ENCODE peak calls at places on chromosome X, in six cellular contexts. One of them, this sample, is unnamed. For H3K4me1 and H3K36me3, the result is how much of the 10 kb centered on the place peaks cover.

GRCh38 chrX:40938418-40938817 is 146.8 kb upstream of the USP9X start:
- DNase-seq in heart right ventricle: no peak
- DNase-seq in mesendoderm: no peak
- DNase-seq in K562: peak
- DNase-seq in tibial nerve: no peak
- DNase-seq in GM23248: peak
- DNase-seq in this sample: no peak

GRCh38 chrX:48896611-48897011 is 957 bp downstream of the TIMM17B start:
- DNase-seq in heart right ventricle: no peak
- DNase-seq in mesendoderm: peak
- DNase-seq in K562: peak
- DNase-seq in tibial nerve: no peak
- DNase-seq in GM23248: peak
- DNase-seq in this sample: peak

GRCh38 chrX:19888419-19888879 is 1.0 kb upstream of the SH3KBP1 start:
- DNase-seq in heart right ventricle: peak
- DNase-seq in mesendoderm: peak
- DNase-seq in K562: peak
- DNase-seq in tibial nerve: no peak
- DNase-seq in GM23248: peak
- DNase-seq in this sample: peak

GRCh38 chrX:12065251-12065650 is 73.0 kb upstream of the FRMPD4 start:
- DNase-seq in heart right ventricle: no peak
- DNase-seq in mesendoderm: peak
- DNase-seq in K562: peak
- DNase-seq in tibial nerve: no peak
- DNase-seq in GM23248: peak
- DNase-seq in this sample: peak

GRCh38 chrX:111410451-111410850 is 1.5 kb downstream of the DCX start:
- DNase-seq in heart right ventricle: no peak
- DNase-seq in mesendoderm: no peak
- DNase-seq in K562: no peak
- DNase-seq in tibial nerve: no peak
- DNase-seq in GM23248: no peak
- DNase-seq in this sample: no peak

GRCh38 chrX:106243376-106243775 is 75.3 kb downstream of the PWWP3B start:
- DNase-seq in heart right ventricle: no peak
- DNase-seq in mesendoderm: no peak
- DNase-seq in K562: no peak
- DNase-seq in tibial nerve: no peak
- DNase-seq in GM23248: no peak
- DNase-seq in this sample: no peak

GRCh38 chrX:143095841-143096240 is 70.1 kb downstream of the SPANXN4 start:
- DNase-seq in heart right ventricle: no peak
- DNase-seq in mesendoderm: no peak
- DNase-seq in K562: no peak
- DNase-seq in tibial nerve: no peak
- DNase-seq in GM23248: no peak
- DNase-seq in this sample: no peak

GRCh38 chrX:154486396-154487207 is at the start of gene UBL4A:
- DNase-seq in heart right ventricle: peak
- DNase-seq in mesendoderm: peak
- DNase-seq in K562: peak
- DNase-seq in tibial nerve: no peak
- DNase-seq in GM23248: peak
- DNase-seq in this sample: peak

GRCh38 chrX:40326186-40326965 is 228.6 kb upstream of the BCOR start:
- DNase-seq in heart right ventricle: no peak
- DNase-seq in mesendoderm: peak
- DNase-seq in K562: no peak
- DNase-seq in tibial nerve: no peak
- DNase-seq in GM23248: peak
- DNase-seq in this sample: no peak

GRCh38 chrX:12080265-12080664 is 58.0 kb upstream of the FRMPD4 start:
- DNase-seq in heart right ventricle: no peak
- DNase-seq in mesendoderm: peak
- DNase-seq in K562: peak
- DNase-seq in tibial nerve: no peak
- DNase-seq in GM23248: peak
- DNase-seq in this sample: peak

GRCh38 chrX:133776072-133776471 is 209.3 kb downstream of the GPC3 start:
- DNase-seq in heart right ventricle: no peak
- DNase-seq in mesendoderm: peak
- DNase-seq in K562: peak
- DNase-seq in tibial nerve: no peak
- DNase-seq in GM23248: no peak
- DNase-seq in this sample: peak

GRCh38 chrX:20063716-20064351 is 52.9 kb downstream of the MAP7D2 start:
- DNase-seq in heart right ventricle: no peak
- DNase-seq in mesendoderm: peak
- DNase-seq in K562: peak
- DNase-seq in tibial nerve: no peak
- DNase-seq in GM23248: peak
- DNase-seq in this sample: no peak

GRCh38 chrX:154481911-154482601 is 3.0 kb upstream of the LAGE3 start:
- DNase-seq in heart right ventricle: no peak
- DNase-seq in mesendoderm: no peak
- DNase-seq in K562: no peak
- DNase-seq in tibial nerve: no peak
- DNase-seq in GM23248: no peak
- DNase-seq in this sample: no peak

GRCh38 chrX:10089378-10089795 is 67.4 kb upstream of the CLCN4 start:
- DNase-seq in heart right ventricle: no peak
- DNase-seq in mesendoderm: no peak
- DNase-seq in K562: no peak
- DNase-seq in tibial nerve: no peak
- DNase-seq in GM23248: no peak
- DNase-seq in this sample: no peak

GRCh38 chrX:21946925-21947641 is 6.6 kb downstream of the SMS start:
- DNase-seq in heart right ventricle: no peak
- DNase-seq in mesendoderm: peak
- DNase-seq in K562: peak
- DNase-seq in tibial nerve: no peak
- DNase-seq in GM23248: peak
- DNase-seq in this sample: peak

GRCh38 chrX:21948897-21949578 is 8.5 kb downstream of the SMS start:
- DNase-seq in heart right ventricle: no peak
- DNase-seq in mesendoderm: no peak
- DNase-seq in K562: no peak
- DNase-seq in tibial nerve: no peak
- DNase-seq in GM23248: no peak
- DNase-seq in this sample: no peak

GRCh38 chrX:21952624-21953023 is 12.1 kb downstream of the SMS start:
- DNase-seq in heart right ventricle: no peak
- DNase-seq in mesendoderm: no peak
- DNase-seq in K562: peak
- DNase-seq in tibial nerve: no peak
- DNase-seq in GM23248: no peak
- DNase-seq in this sample: no peak

GRCh38 chrX:21947671-21948070 is 7.2 kb downstream of the SMS start:
- DNase-seq in heart right ventricle: no peak
- DNase-seq in mesendoderm: no peak
- DNase-seq in K562: no peak
- DNase-seq in tibial nerve: no peak
- DNase-seq in GM23248: no peak
- DNase-seq in this sample: no peak

DNA sequence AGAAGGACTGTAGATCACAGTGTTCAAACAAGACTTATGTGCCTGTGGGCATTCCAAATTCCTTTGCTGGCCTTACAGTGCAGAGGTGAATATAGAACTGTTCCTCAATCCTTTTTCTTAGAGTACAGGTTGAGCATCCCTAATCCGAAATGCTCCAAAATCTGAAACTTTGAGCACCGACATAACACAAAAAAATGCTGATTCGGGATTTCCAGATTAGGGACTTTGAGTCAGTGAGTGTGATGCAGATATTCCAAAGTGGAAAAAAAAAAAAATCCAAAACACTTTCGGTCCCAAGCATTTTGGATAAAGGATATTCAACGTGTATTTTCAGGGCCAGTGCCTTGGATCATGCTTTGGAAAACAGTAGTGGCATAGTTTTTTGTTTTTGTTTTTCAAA is 9.2 kb downstream of the SMS start:
- DNase-seq in heart right ventricle: no peak
- DNase-seq in mesendoderm: no peak
- DNase-seq in K562: no peak
- DNase-seq in tibial nerve: no peak
- DNase-seq in GM23248: no peak
- DNase-seq in this sample: no peak
- H3K4me1 ChIP-seq in heart right ventricle: under half
- H3K4me1 ChIP-seq in mesendoderm: under half
- H3K4me1 ChIP-seq in K562: under half
- H3K4me1 ChIP-seq in tibial nerve: under half
- H3K4me1 ChIP-seq in GM23248: under half
- H3K4me1 ChIP-seq in this sample: under half

DNA sequence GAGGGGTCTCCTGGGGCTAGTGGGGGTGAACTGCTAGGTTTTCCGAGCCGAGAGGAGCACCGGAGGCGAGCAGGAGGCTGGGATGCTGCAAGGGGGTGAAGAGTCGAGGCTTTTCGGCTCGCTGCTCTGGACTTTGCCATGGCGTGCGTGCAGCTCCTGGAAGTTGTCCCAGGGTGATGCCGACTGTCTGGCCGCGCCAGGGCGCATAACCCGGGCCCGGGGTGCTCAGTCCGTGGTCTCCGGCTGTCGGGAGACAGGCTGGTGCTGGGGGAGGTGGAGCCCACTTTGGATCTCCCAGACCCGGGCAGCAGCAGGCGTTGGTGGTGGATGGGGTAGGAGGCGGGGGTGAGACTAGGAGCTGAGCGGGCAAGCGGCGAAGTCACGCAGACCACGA is 777 bp downstream of the GRIA3 start:
- DNase-seq in heart right ventricle: no peak
- DNase-seq in mesendoderm: peak
- DNase-seq in K562: no peak
- DNase-seq in tibial nerve: no peak
- DNase-seq in GM23248: peak
- DNase-seq in this sample: no peak
- H3K4me3 ChIP-seq in heart right ventricle: peak
- H3K4me3 ChIP-seq in mesendoderm: peak
- H3K4me3 ChIP-seq in K562: no peak
- H3K4me3 ChIP-seq in tibial nerve: peak
- H3K4me3 ChIP-seq in GM23248: peak
- H3K4me3 ChIP-seq in this sample: no peak

GRCh38 chrX:7334253-7334935 is 186.4 kb upstream of the PUDP start:
- DNase-seq in heart right ventricle: no peak
- DNase-seq in mesendoderm: no peak
- DNase-seq in K562: no peak
- DNase-seq in tibial nerve: no peak
- DNase-seq in GM23248: peak
- DNase-seq in this sample: no peak
- H3K36me3 ChIP-seq in heart right ventricle: under half
- H3K36me3 ChIP-seq in mesendoderm: under half
- H3K36me3 ChIP-seq in K562: under half
- H3K36me3 ChIP-seq in tibial nerve: under half
- H3K36me3 ChIP-seq in GM23248: under half
- H3K36me3 ChIP-seq in this sample: under half

DNA sequence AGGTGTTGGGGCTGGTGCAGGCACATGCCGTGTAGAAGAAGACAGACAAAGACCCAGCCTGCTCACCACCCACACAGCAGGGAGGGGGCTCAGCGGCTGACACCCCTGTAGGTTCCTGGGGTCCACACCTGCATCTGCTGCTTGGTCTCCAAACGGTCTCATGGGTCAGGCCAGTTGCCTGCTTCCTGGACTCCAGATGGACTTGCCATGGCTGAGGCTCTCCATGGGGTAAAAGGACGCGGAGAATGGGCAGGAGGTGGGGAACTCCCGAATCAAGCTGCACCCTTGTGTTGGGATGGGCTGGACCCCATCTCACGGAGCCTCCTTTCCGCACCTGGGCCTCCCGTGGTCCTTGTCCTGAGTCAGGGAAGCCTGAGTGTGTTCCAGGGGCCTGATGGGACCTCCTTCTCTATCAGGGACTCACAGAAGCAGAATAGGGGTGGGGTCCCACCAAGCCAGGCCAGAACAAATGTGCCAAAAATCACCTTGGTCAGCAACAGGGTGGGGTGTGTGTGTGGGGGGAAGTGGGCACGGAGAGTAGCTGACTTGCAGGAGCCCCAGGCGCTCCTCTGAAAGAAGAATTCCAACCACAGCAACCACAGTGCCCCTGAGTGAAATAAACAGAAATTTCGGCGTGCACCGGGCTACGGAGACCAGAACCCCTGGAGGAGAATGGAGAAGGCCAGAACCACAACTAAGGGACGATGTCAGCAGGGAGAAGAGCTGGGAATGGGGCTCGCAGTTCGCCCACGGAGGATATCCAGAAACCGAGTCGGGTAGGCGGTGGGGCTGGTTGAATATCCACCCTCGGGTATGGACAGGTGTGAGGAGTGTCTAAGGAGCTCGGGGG is 11.8 kb upstream of the ASMTL start:
- DNase-seq in heart right ventricle: peak
- DNase-seq in mesendoderm: no peak
- DNase-seq in K562: no peak
- DNase-seq in tibial nerve: no peak
- DNase-seq in GM23248: no peak
- DNase-seq in this sample: no peak
- H3K4me1 ChIP-seq in heart right ventricle: under half
- H3K4me1 ChIP-seq in mesendoderm: under half
- H3K4me1 ChIP-seq in K562: under half
- H3K4me1 ChIP-seq in tibial nerve: under half
- H3K4me1 ChIP-seq in GM23248: under half
- H3K4me1 ChIP-seq in this sample: under half

GRCh38 chrX:91435465-91435864 is 826 bp downstream of the PABPC5 start:
- DNase-seq in heart right ventricle: no peak
- DNase-seq in mesendoderm: peak
- DNase-seq in K562: no peak
- DNase-seq in tibial nerve: no peak
- DNase-seq in GM23248: peak
- DNase-seq in this sample: no peak
- H3K4me3 ChIP-seq in heart right ventricle: peak
- H3K4me3 ChIP-seq in mesendoderm: no peak
- H3K4me3 ChIP-seq in K562: no peak
- H3K4me3 ChIP-seq in tibial nerve: peak
- H3K4me3 ChIP-seq in GM23248: peak
- H3K4me3 ChIP-seq in this sample: no peak

GRCh38 chrX:24151513-24151912 is 2.0 kb downstream of the ZFX start:
- DNase-seq in heart right ventricle: no peak
- DNase-seq in mesendoderm: no peak
- DNase-seq in K562: peak
- DNase-seq in tibial nerve: no peak
- DNase-seq in GM23248: peak
- DNase-seq in this sample: peak

GRCh38 chrX:24156177-24156576 is 6.6 kb downstream of the ZFX start:
- DNase-seq in heart right ventricle: no peak
- DNase-seq in mesendoderm: no peak
- DNase-seq in K562: no peak
- DNase-seq in tibial nerve: no peak
- DNase-seq in GM23248: no peak
- DNase-seq in this sample: no peak

GRCh38 chrX:24154490-24155034 is 5.0 kb downstream of the ZFX start:
- DNase-seq in heart right ventricle: no peak
- DNase-seq in mesendoderm: no peak
- DNase-seq in K562: no peak
- DNase-seq in tibial nerve: no peak
- DNase-seq in GM23248: peak
- DNase-seq in this sample: no peak

GRCh38 chrX:24153175-24153795 is 3.8 kb downstream of the ZFX start:
- DNase-seq in heart right ventricle: no peak
- DNase-seq in mesendoderm: peak
- DNase-seq in K562: peak
- DNase-seq in tibial nerve: no peak
- DNase-seq in GM23248: peak
- DNase-seq in this sample: peak

GRCh38 chrX:24153796-24154189 is 4.3 kb downstream of the ZFX start:
- DNase-seq in heart right ventricle: no peak
- DNase-seq in mesendoderm: no peak
- DNase-seq in K562: no peak
- DNase-seq in tibial nerve: no peak
- DNase-seq in GM23248: no peak
- DNase-seq in this sample: no peak
- H3K36me3 ChIP-seq in heart right ventricle: under half
- H3K36me3 ChIP-seq in mesendoderm: under half
- H3K36me3 ChIP-seq in K562: under half
- H3K36me3 ChIP-seq in tibial nerve: under half
- H3K36me3 ChIP-seq in GM23248: under half
- H3K36me3 ChIP-seq in this sample: under half

This sample was measured in HAP-1.